ENCODE peak calls at places on chromosomes 11 and 22, in ten cellular contexts. One of them, this sample, is unnamed.

GRCh38 chr11:2996976-2997375 is 4.8 kb upstream of the NAP1L4 start:
- DNase-seq in WERI-Rb-1: no peak
- DNase-seq in lung: no peak
- DNase-seq in activated CD8-positive, alpha-beta T cell treated with anti-CD3 and anti-CD28 coated beads for 36 hours: no peak
- DNase-seq in tibial nerve: no peak
- DNase-seq in fibroblast of mammary gland: no peak
- DNase-seq in colonic mucosa: no peak
- DNase-seq in neural progenitor cell: no peak
- DNase-seq in PC-9: no peak
- DNase-seq in endothelial cell: no peak
- DNase-seq in this sample: no peak

GRCh38 chr11:1829039-1829820 is 5.6 kb upstream of the SYT8 start:
- DNase-seq in lung: no peak
- DNase-seq in endothelial cell: no peak
- DNase-seq in PC-9: peak
- DNase-seq in tibial nerve: no peak
- DNase-seq in neural progenitor cell: no peak
- DNase-seq in WERI-Rb-1: peak
- DNase-seq in fibroblast of mammary gland: no peak
- DNase-seq in colonic mucosa: no peak
- DNase-seq in activated CD8-positive, alpha-beta T cell treated with anti-CD3 and anti-CD28 coated beads for 36 hours: no peak
- DNase-seq in this sample: no peak

GRCh38 chr11:94455861-94456260 is 37.8 kb downstream of the MRE11 start:
- DNase-seq in fibroblast of mammary gland: no peak
- DNase-seq in activated CD8-positive, alpha-beta T cell treated with anti-CD3 and anti-CD28 coated beads for 36 hours: no peak
- DNase-seq in endothelial cell: no peak
- DNase-seq in tibial nerve: no peak
- DNase-seq in lung: peak
- DNase-seq in colonic mucosa: no peak
- DNase-seq in WERI-Rb-1: no peak
- DNase-seq in neural progenitor cell: no peak
- DNase-seq in PC-9: peak
- DNase-seq in this sample: no peak

GRCh38 chr22:34975721-34976120 is 90.2 kb upstream of the ISX start:
- DNase-seq in fibroblast of mammary gland: no peak
- DNase-seq in WERI-Rb-1: peak
- DNase-seq in PC-9: no peak
- DNase-seq in endothelial cell: no peak
- DNase-seq in lung: no peak
- DNase-seq in colonic mucosa: no peak
- DNase-seq in neural progenitor cell: peak
- DNase-seq in activated CD8-positive, alpha-beta T cell treated with anti-CD3 and anti-CD28 coated beads for 36 hours: no peak
- DNase-seq in tibial nerve: no peak
- DNase-seq in this sample: no peak

GRCh38 chr22:35459423-35459894 is 59.5 kb downstream of the MCM5 start:
- DNase-seq in colonic mucosa: no peak
- DNase-seq in PC-9: no peak
- DNase-seq in activated CD8-positive, alpha-beta T cell treated with anti-CD3 and anti-CD28 coated beads for 36 hours: no peak
- DNase-seq in endothelial cell: no peak
- DNase-seq in WERI-Rb-1: no peak
- DNase-seq in tibial nerve: no peak
- DNase-seq in fibroblast of mammary gland: no peak
- DNase-seq in lung: no peak
- DNase-seq in neural progenitor cell: no peak
- DNase-seq in this sample: no peak

GRCh38 chr11:32088117-32088941 is 2.5 kb upstream of the RCN1 start:
- DNase-seq in lung: peak
- DNase-seq in tibial nerve: peak
- DNase-seq in fibroblast of mammary gland: peak
- DNase-seq in neural progenitor cell: no peak
- DNase-seq in endothelial cell: no peak
- DNase-seq in activated CD8-positive, alpha-beta T cell treated with anti-CD3 and anti-CD28 coated beads for 36 hours: peak
- DNase-seq in colonic mucosa: peak
- DNase-seq in PC-9: peak
- DNase-seq in WERI-Rb-1: no peak
- DNase-seq in this sample: peak

GRCh38 chr22:25067851-25068421 is 115.4 kb downstream of the KIAA1671 start:
- DNase-seq in WERI-Rb-1: no peak
- DNase-seq in fibroblast of mammary gland: no peak
- DNase-seq in endothelial cell: no peak
- DNase-seq in colonic mucosa: no peak
- DNase-seq in activated CD8-positive, alpha-beta T cell treated with anti-CD3 and anti-CD28 coated beads for 36 hours: peak
- DNase-seq in neural progenitor cell: no peak
- DNase-seq in PC-9: no peak
- DNase-seq in lung: no peak
- DNase-seq in tibial nerve: no peak
- DNase-seq in this sample: no peak

GRCh38 chr11:71580057-71581003 is 2.3 kb downstream of the KRTAP5-11 start:
- DNase-seq in colonic mucosa: peak
- DNase-seq in neural progenitor cell: peak
- DNase-seq in activated CD8-positive, alpha-beta T cell treated with anti-CD3 and anti-CD28 coated beads for 36 hours: peak
- DNase-seq in lung: peak
- DNase-seq in tibial nerve: no peak
- DNase-seq in PC-9: peak
- DNase-seq in endothelial cell: peak
- DNase-seq in WERI-Rb-1: peak
- DNase-seq in fibroblast of mammary gland: peak
- DNase-seq in this sample: peak

GRCh38 chr22:44807915-44808690 is 55.7 kb downstream of the ARHGAP8 start:
- DNase-seq in activated CD8-positive, alpha-beta T cell treated with anti-CD3 and anti-CD28 coated beads for 36 hours: peak
- DNase-seq in endothelial cell: peak
- DNase-seq in tibial nerve: no peak
- DNase-seq in PC-9: no peak
- DNase-seq in neural progenitor cell: peak
- DNase-seq in fibroblast of mammary gland: no peak
- DNase-seq in lung: no peak
- DNase-seq in colonic mucosa: no peak
- DNase-seq in WERI-Rb-1: peak
- DNase-seq in this sample: no peak

GRCh38 chr11:16978021-16978370 is 36.2 kb downstream of the PLEKHA7 start:
- DNase-seq in fibroblast of mammary gland: no peak
- DNase-seq in activated CD8-positive, alpha-beta T cell treated with anti-CD3 and anti-CD28 coated beads for 36 hours: no peak
- DNase-seq in colonic mucosa: no peak
- DNase-seq in lung: no peak
- DNase-seq in PC-9: no peak
- DNase-seq in endothelial cell: no peak
- DNase-seq in tibial nerve: no peak
- DNase-seq in neural progenitor cell: peak
- DNase-seq in WERI-Rb-1: no peak
- DNase-seq in this sample: no peak

GRCh38 chr11:134578807-134579708 is 167.0 kb upstream of the B3GAT1 start:
- DNase-seq in lung: peak
- DNase-seq in neural progenitor cell: no peak
- DNase-seq in activated CD8-positive, alpha-beta T cell treated with anti-CD3 and anti-CD28 coated beads for 36 hours: peak
- DNase-seq in WERI-Rb-1: peak
- DNase-seq in PC-9: no peak
- DNase-seq in colonic mucosa: no peak
- DNase-seq in tibial nerve: no peak
- DNase-seq in endothelial cell: peak
- DNase-seq in fibroblast of mammary gland: no peak
- DNase-seq in this sample: peak

DNA sequence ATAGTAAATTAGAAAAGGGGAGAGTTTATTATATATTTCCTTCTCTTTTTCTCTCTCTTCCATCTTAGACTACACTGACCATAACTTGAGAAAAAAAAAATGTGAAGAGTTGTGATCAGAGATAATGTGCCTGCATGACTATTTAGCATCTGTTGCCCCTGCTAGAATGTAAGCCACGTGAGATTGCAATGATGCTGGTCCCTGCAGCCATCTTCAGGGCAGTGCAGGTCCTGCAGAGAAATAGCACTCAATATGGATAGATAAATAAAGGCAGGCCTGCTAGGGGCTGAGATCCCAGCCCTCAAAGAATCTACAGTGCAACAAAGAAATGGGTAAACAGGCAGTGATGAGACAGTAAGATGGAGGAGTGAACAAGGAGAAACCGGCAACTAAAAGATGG is 7.8 kb upstream of the DKK3 start:
- DNase-seq in neural progenitor cell: no peak
- DNase-seq in PC-9: no peak
- DNase-seq in WERI-Rb-1: peak
- DNase-seq in activated CD8-positive, alpha-beta T cell treated with anti-CD3 and anti-CD28 coated beads for 36 hours: no peak
- DNase-seq in endothelial cell: no peak
- DNase-seq in fibroblast of mammary gland: no peak
- DNase-seq in lung: no peak
- DNase-seq in tibial nerve: no peak
- DNase-seq in colonic mucosa: no peak
- DNase-seq in this sample: no peak
- TF ChIP-seq CTCF in neural progenitor cell: no peak
- TF ChIP-seq CTCF in PC-9: no peak
- TF ChIP-seq CTCF in WERI-Rb-1: peak
- TF ChIP-seq CTCF in activated CD8-positive, alpha-beta T cell treated with anti-CD3 and anti-CD28 coated beads for 36 hours: no peak
- TF ChIP-seq CTCF in endothelial cell: no peak
- TF ChIP-seq CTCF in fibroblast of mammary gland: peak
- TF ChIP-seq CTCF in lung: no peak
- TF ChIP-seq CTCF in tibial nerve: no peak
- TF ChIP-seq CTCF in colonic mucosa: no peak
- TF ChIP-seq CTCF in this sample: no peak

DNA sequence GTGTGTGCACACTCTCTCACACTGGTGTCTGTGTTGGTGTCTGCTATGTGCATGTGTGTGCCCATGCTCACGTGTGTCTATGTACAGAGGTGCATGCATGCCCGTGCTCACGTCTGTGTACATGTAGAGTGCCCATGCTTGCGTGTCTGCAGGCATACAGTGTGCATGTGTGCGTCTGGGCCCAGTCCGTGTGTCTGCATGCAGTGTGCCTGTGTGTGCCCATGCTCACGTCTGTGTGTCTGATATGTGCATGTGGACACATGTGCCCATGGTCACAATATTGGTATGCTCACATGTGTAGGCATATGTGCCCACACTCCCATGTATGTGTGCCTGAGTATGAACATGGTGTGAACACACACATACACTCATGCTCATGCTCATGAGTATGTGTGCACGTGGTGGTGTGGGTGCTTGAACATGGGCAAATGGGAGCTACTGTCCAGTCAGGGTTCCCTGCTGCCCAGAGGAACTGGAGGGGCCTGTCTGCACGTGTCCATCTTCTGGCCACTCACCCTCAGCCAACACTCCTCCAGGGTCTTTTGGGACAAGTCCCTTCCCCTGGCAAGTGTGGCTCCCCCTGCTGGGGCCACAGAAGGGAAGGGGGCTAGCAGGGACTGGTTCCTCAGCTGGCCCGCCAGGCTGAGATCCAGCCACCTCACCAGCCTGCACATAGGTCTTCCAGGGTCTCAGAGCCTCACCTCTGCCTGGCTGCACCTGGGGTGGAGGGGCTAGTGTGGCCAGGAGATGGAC is 7.3 kb upstream of the TBX1 start:
- DNase-seq in PC-9: no peak
- DNase-seq in WERI-Rb-1: no peak
- DNase-seq in activated CD8-positive, alpha-beta T cell treated with anti-CD3 and anti-CD28 coated beads for 36 hours: no peak
- DNase-seq in fibroblast of mammary gland: no peak
- DNase-seq in colonic mucosa: no peak
- DNase-seq in lung: no peak
- DNase-seq in tibial nerve: no peak
- DNase-seq in neural progenitor cell: no peak
- DNase-seq in endothelial cell: no peak
- DNase-seq in this sample: no peak
- TF ChIP-seq CTCF in PC-9: no peak
- TF ChIP-seq CTCF in WERI-Rb-1: peak
- TF ChIP-seq CTCF in activated CD8-positive, alpha-beta T cell treated with anti-CD3 and anti-CD28 coated beads for 36 hours: no peak
- TF ChIP-seq CTCF in fibroblast of mammary gland: no peak
- TF ChIP-seq CTCF in colonic mucosa: no peak
- TF ChIP-seq CTCF in lung: no peak
- TF ChIP-seq CTCF in tibial nerve: no peak
- TF ChIP-seq CTCF in neural progenitor cell: peak
- TF ChIP-seq CTCF in endothelial cell: no peak
- TF ChIP-seq CTCF in this sample: no peak

GRCh38 chr11:64654439-64654838 is 63.4 kb downstream of the SLC22A12 start:
- DNase-seq in fibroblast of mammary gland: no peak
- DNase-seq in lung: no peak
- DNase-seq in activated CD8-positive, alpha-beta T cell treated with anti-CD3 and anti-CD28 coated beads for 36 hours: no peak
- DNase-seq in tibial nerve: no peak
- DNase-seq in neural progenitor cell: no peak
- DNase-seq in colonic mucosa: no peak
- DNase-seq in WERI-Rb-1: no peak
- DNase-seq in endothelial cell: no peak
- DNase-seq in PC-9: no peak
- DNase-seq in this sample: no peak
- TF ChIP-seq CTCF in fibroblast of mammary gland: no peak
- TF ChIP-seq CTCF in lung: no peak
- TF ChIP-seq CTCF in activated CD8-positive, alpha-beta T cell treated with anti-CD3 and anti-CD28 coated beads for 36 hours: no peak
- TF ChIP-seq CTCF in tibial nerve: no peak
- TF ChIP-seq CTCF in neural progenitor cell: no peak
- TF ChIP-seq CTCF in colonic mucosa: no peak
- TF ChIP-seq CTCF in WERI-Rb-1: no peak
- TF ChIP-seq CTCF in endothelial cell: no peak
- TF ChIP-seq CTCF in PC-9: no peak
- TF ChIP-seq CTCF in this sample: no peak

GRCh38 chr11:103465555-103466140 is 356.4 kb downstream of the DYNC2H1 start:
- DNase-seq in lung: no peak
- DNase-seq in WERI-Rb-1: no peak
- DNase-seq in fibroblast of mammary gland: no peak
- DNase-seq in activated CD8-positive, alpha-beta T cell treated with anti-CD3 and anti-CD28 coated beads for 36 hours: no peak
- DNase-seq in colonic mucosa: no peak
- DNase-seq in neural progenitor cell: no peak
- DNase-seq in tibial nerve: no peak
- DNase-seq in endothelial cell: no peak
- DNase-seq in PC-9: no peak
- DNase-seq in this sample: no peak

DNA sequence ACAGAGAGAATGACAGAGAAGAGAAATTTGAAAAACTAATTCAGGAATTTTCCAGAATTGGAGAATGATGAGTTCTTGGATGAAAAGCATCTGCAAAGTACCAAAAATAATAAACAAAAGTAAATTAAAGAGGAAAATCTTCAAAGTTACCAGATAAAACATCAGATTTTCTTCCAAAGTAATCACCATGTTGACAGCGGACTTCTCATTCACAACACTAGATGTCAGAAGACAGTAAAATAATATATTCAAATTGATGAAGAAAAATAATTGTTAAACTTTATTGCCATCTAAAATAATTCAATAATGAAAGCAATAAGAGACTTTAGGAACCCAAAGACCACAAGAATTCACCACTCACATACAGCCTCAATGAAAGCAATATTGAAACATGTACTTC is 355.2 kb downstream of the DYNC2H1 start:
- DNase-seq in activated CD8-positive, alpha-beta T cell treated with anti-CD3 and anti-CD28 coated beads for 36 hours: no peak
- DNase-seq in endothelial cell: no peak
- DNase-seq in neural progenitor cell: no peak
- DNase-seq in WERI-Rb-1: no peak
- DNase-seq in colonic mucosa: no peak
- DNase-seq in tibial nerve: no peak
- DNase-seq in lung: no peak
- DNase-seq in PC-9: no peak
- DNase-seq in fibroblast of mammary gland: no peak
- DNase-seq in this sample: no peak
- TF ChIP-seq CTCF in activated CD8-positive, alpha-beta T cell treated with anti-CD3 and anti-CD28 coated beads for 36 hours: no peak
- TF ChIP-seq CTCF in endothelial cell: no peak
- TF ChIP-seq CTCF in neural progenitor cell: no peak
- TF ChIP-seq CTCF in WERI-Rb-1: no peak
- TF ChIP-seq CTCF in colonic mucosa: no peak
- TF ChIP-seq CTCF in tibial nerve: no peak
- TF ChIP-seq CTCF in lung: no peak
- TF ChIP-seq CTCF in PC-9: peak
- TF ChIP-seq CTCF in fibroblast of mammary gland: peak
- TF ChIP-seq CTCF in this sample: no peak

GRCh38 chr11:112732031-112732430 is 229.2 kb upstream of the NCAM1 start:
- DNase-seq in tibial nerve: no peak
- DNase-seq in activated CD8-positive, alpha-beta T cell treated with anti-CD3 and anti-CD28 coated beads for 36 hours: no peak
- DNase-seq in WERI-Rb-1: no peak
- DNase-seq in colonic mucosa: no peak
- DNase-seq in fibroblast of mammary gland: no peak
- DNase-seq in neural progenitor cell: no peak
- DNase-seq in PC-9: no peak
- DNase-seq in lung: no peak
- DNase-seq in endothelial cell: no peak
- DNase-seq in this sample: no peak
- TF ChIP-seq CTCF in tibial nerve: no peak
- TF ChIP-seq CTCF in activated CD8-positive, alpha-beta T cell treated with anti-CD3 and anti-CD28 coated beads for 36 hours: no peak
- TF ChIP-seq CTCF in WERI-Rb-1: no peak
- TF ChIP-seq CTCF in colonic mucosa: no peak
- TF ChIP-seq CTCF in fibroblast of mammary gland: no peak
- TF ChIP-seq CTCF in neural progenitor cell: no peak
- TF ChIP-seq CTCF in PC-9: no peak
- TF ChIP-seq CTCF in lung: no peak
- TF ChIP-seq CTCF in endothelial cell: no peak
- TF ChIP-seq CTCF in this sample: no peak

This sample was measured in GM13976.